ENCODE peak calls at places on chromosomes 11 and 22, in four cellular contexts. B is HepG2, X is GM12878, M is H1. Q is an unnamed sample.

GRCh38 chr11:12009617-12010321 is 1.3 kb upstream of the DKK3 start:
- DNase-seq in B (no peak), X (no peak), M (no peak), Q (no peak)

GRCh38 chr11:15665368-15665871 is 550.7 kb downstream of the INSC start:
- DNase-seq in B (peak), X (no peak), M (no peak), Q (no peak)

GRCh38 chr22:43412808-43413785 is 1.3 kb downstream of the MPPED1 start:
- DNase-seq in B (no peak), X (no peak), M (no peak), Q (no peak)

GRCh38 chr22:43320943-43321900 is 21.9 kb downstream of the SCUBE1 start:
- DNase-seq in B (no peak), X (no peak), M (no peak), Q (no peak)

GRCh38 chr11:112769170-112769569 is 192.1 kb upstream of the NCAM1 start:
- DNase-seq in B (no peak), X (no peak), M (no peak), Q (no peak)

GRCh38 chr11:126723665-126724045 is 276.9 kb downstream of the KIRREL3 start:
- DNase-seq in B (no peak), X (no peak), M (no peak), Q (no peak)

GRCh38 chr11:65135633-65136145 is 1.4 kb upstream of the SYVN1 start:
- DNase-seq in B (no peak), X (no peak), M (no peak), Q (no peak)

GRCh38 chr11:70192666-70193410 is 10.3 kb upstream of the FADD start:
- DNase-seq in B (no peak), X (no peak), M (no peak), Q (no peak)

GRCh38 chr11:13249992-13250391 is 27.6 kb upstream of the BMAL1 start:
- DNase-seq in B (no peak), X (no peak), M (no peak), Q (no peak)

GRCh38 chr11:91773090-91773489 is 451.5 kb upstream of the FAT3 start:
- DNase-seq in B (no peak), X (no peak), M (peak), Q (peak)

GRCh38 chr11:43316451-43316850 is 4.7 kb downstream of the API5 start:
- DNase-seq in B (no peak), X (no peak), M (no peak), Q (no peak)

GRCh38 chr22:46545041-46545796 is 7.8 kb upstream of the CELSR1 start:
- DNase-seq in B (no peak), X (peak), M (no peak), Q (no peak)

GRCh38 chr11:120608760-120609211 is 97.2 kb downstream of the GRIK4 start:
- DNase-seq in B (no peak), X (no peak), M (no peak), Q (no peak)
- TF ChIP-seq SUZ12 in B (no peak), X (no peak), M (no peak), Q (no peak)

GRCh38 chr11:118998388-118998717 is 415 bp downstream of the CENATAC start:
- DNase-seq in B (no peak), X (no peak), M (no peak), Q (no peak)
- TF ChIP-seq ZNF274 in B (no peak), X (no peak), M (no peak), Q (no peak)

GRCh38 chr11:3614742-3615171 is 27.0 kb downstream of the ART5 start:
- DNase-seq in B (no peak), X (peak), M (no peak), Q (no peak)
- H3K4me3 ChIP-seq in B (no peak), X (no peak), M (no peak), Q (no peak)

GRCh38 chr11:19656140-19656541 is 56.5 kb upstream of the NAV2 start:
- DNase-seq in B (no peak), X (no peak), M (no peak), Q (no peak)

GRCh38 chr11:19660076-19660475 is 52.6 kb upstream of the NAV2 start:
- DNase-seq in B (peak), X (peak), M (no peak), Q (no peak)

GRCh38 chr11:19661827-19662226 is 50.8 kb upstream of the NAV2 start:
- DNase-seq in B (no peak), X (no peak), M (no peak), Q (no peak)

GRCh38 chr11:19659529-19659928 is 53.1 kb upstream of the NAV2 start:
- DNase-seq in B (no peak), X (no peak), M (no peak), Q (no peak)

DNA sequence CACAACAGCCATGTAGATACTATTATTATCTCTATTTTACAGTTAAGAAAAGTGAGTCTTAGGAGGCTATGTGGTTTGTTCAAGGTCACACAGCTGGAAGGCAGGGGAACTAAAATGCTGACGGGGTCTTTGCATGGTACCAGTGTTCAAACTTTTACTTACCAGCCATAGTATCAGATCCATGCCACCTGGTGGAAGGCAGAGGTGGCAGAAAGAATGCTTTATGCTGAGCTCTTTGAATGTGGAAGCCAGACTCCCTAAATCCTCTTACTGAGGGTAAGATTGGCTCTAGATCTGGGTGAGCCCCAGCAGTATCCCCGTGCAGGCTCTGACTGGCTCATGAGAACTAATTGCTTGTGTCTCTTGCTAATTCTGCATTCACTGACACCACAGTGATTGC is 54.3 kb upstream of the NAV2 start:
- DNase-seq in B (no peak), X (no peak), M (no peak), Q (no peak)
- TF ChIP-seq SUZ12 in B (no peak), X (no peak), M (no peak), Q (no peak)

GRCh38 chr22:22942511-22943329 is 55.1 kb downstream of the IGLL5 start:
- DNase-seq in B (peak), X (peak), M (no peak), Q (peak)
- TF ChIP-seq ZNF274 in B (no peak), X (no peak), M (no peak), Q (no peak)

GRCh38 chr22:50716291-50717024 is 21.5 kb upstream of the ACR start:
- DNase-seq in B (no peak), X (no peak), M (no peak), Q (no peak)

GRCh38 chr22:50715250-50715649 is 22.8 kb upstream of the ACR start:
- DNase-seq in B (no peak), X (no peak), M (no peak), Q (no peak)

GRCh38 chr22:50714631-50715179 is 23.3 kb upstream of the ACR start:
- DNase-seq in B (no peak), X (no peak), M (no peak), Q (no peak)

GRCh38 chr22:50714150-50714549 is 23.9 kb upstream of the ACR start:
- DNase-seq in B (no peak), X (no peak), M (no peak), Q (no peak)

GRCh38 chr22:50715776-50716175 is 22.2 kb upstream of the ACR start:
- DNase-seq in B (no peak), X (no peak), M (no peak), Q (no peak)
- H3K4me3 ChIP-seq in B (no peak), X (no peak), M (no peak), Q (no peak)

GRCh38 chr11:25734592-25735211 is 597.2 kb upstream of the ANO3 start:
- DNase-seq in B (peak), X (no peak), M (no peak), Q (peak)

GRCh38 chr11:25737071-25737675 is 594.8 kb upstream of the ANO3 start:
- DNase-seq in B (peak), X (no peak), M (no peak), Q (no peak)

GRCh38 chr11:25733777-25734176 is 598.2 kb upstream of the ANO3 start:
- DNase-seq in B (no peak), X (no peak), M (no peak), Q (no peak)
- TF ChIP-seq SUZ12 in B (no peak), X (no peak), M (no peak), Q (no peak)

DNA sequence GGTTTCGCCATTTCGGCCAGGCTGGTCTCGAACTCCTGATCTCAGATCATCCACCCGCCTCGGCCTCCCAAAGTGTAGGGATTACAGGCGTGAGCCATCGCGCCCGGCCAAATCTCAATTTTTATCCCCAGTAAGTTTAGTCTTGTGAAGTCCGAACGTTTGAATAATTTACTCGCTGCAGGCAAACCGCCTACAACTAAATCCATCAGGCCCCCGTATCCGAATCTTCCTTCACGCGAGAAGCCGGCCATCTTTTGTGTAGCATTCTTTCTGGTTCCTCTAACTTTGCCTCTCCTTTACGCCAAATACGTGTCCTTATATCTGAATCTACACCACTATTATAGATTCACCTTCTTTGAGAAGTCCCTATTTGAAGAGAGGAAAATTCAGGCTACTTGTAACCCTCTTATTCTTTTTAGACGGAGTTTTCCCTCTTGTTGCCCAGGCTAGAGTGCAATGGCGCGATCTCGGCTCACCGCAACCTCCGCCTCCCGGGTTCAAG is 581 bp upstream of the EIF3L start:
- DNase-seq in B (peak), X (no peak), M (no peak), Q (no peak)
- TF ChIP-seq ZNF274 in B (no peak), X (no peak), M (no peak), Q (no peak)

Q was measured in NT2/D1.